ENCODE peak calls at places on chromosomes 2 and 18, in nine cellular contexts. K, Z, R, T, N, O, P, I and G are unnamed samples. For H3K4me1, the result is how much of the 10 kb centered on the place peaks cover.

GRCh38 chr18:73980289-73980979 is 167.2 kb downstream of the FBXO15 start:
- DNase-seq in N (no peak), I (peak), T (no peak), K (no peak), Z (no peak), R (peak), O (no peak), P (no peak), G (no peak)

GRCh38 chr18:71471963-71472725 is 1072.0 kb downstream of the CBLN2 start:
- DNase-seq in P (no peak), R (no peak), N (no peak), T (no peak), I (no peak), Z (no peak), K (no peak), O (no peak), G (no peak)

GRCh38 chr2:150596071-150596470 is 108.6 kb upstream of the RND3 start:
- DNase-seq in I (no peak), Z (no peak), N (no peak), P (no peak), R (no peak), K (no peak), O (no peak), T (no peak), G (no peak)

GRCh38 chr2:39932198-39932597 is 153.1 kb upstream of the THUMPD2 start:
- DNase-seq in I (no peak), N (no peak), P (no peak), R (no peak), O (no peak), K (no peak), T (no peak), Z (no peak), G (no peak)

GRCh38 chr18:12376034-12376717 is 851 bp downstream of the AFG3L2 start:
- DNase-seq in Z (peak), N (no peak), O (no peak), K (no peak), R (peak), T (peak), P (peak), I (no peak), G (no peak)

GRCh38 chr2:62547849-62548248 is 41.9 kb upstream of the TMEM17 start:
- DNase-seq in N (no peak), P (no peak), R (no peak), T (no peak), O (no peak), K (no peak), I (no peak), Z (no peak), G (no peak)

GRCh38 chr18:45596048-45596447 is 19.2 kb upstream of the SLC14A2 start:
- DNase-seq in Z (no peak), O (no peak), P (no peak), N (no peak), K (no peak), I (no peak), T (no peak), R (no peak), G (no peak)

GRCh38 chr2:37894601-37895000 is 30.5 kb upstream of the RMDN2 start:
- DNase-seq in T (no peak), Z (no peak), P (no peak), R (no peak), I (no peak), O (no peak), N (no peak), K (no peak), G (no peak)

GRCh38 chr2:120233292-120233691 is 10.1 kb upstream of the TMEM185B start:
- DNase-seq in N (no peak), T (no peak), P (no peak), K (no peak), I (no peak), Z (no peak), R (no peak), O (no peak), G (no peak)

GRCh38 chr2:46001741-46002506 is 295.3 kb upstream of the EPAS1 start:
- DNase-seq in P (no peak), R (no peak), I (no peak), T (no peak), N (no peak), K (no peak), O (no peak), Z (no peak), G (no peak)

GRCh38 chr2:127737892-127738291 is 36.6 kb downstream of the SFT2D3 start:
- DNase-seq in K (no peak), I (no peak), O (no peak), R (no peak), Z (no peak), T (no peak), N (no peak), P (no peak), G (no peak)

GRCh38 chr2:101348851-101349250 is 38.5 kb downstream of the CREG2 start:
- DNase-seq in O (no peak), I (no peak), N (no peak), K (no peak), P (no peak), R (no peak), Z (no peak), T (no peak), G (no peak)

GRCh38 chr18:7684357-7684756 is 117.2 kb downstream of the PTPRM start:
- DNase-seq in P (no peak), Z (no peak), T (no peak), K (no peak), N (no peak), I (no peak), O (no peak), R (no peak), G (no peak)

GRCh38 chr2:148533685-148534084 is 110.9 kb upstream of the EPC2 start:
- DNase-seq in K (no peak), N (no peak), R (no peak), Z (no peak), I (no peak), O (no peak), P (no peak), T (no peak), G (no peak)

GRCh38 chr2:157596992-157597681 is 31.5 kb downstream of the ACVR1C start:
- DNase-seq in P (no peak), I (peak), N (peak), R (peak), K (no peak), O (peak), T (peak), Z (peak), G (no peak)

GRCh38 chr18:49561377-49562193 is at the start of gene LIPG:
- DNase-seq in R (peak), P (peak), O (peak), K (no peak), I (peak), N (no peak), T (peak), Z (no peak), G (no peak)

GRCh38 chr18:46156838-46157237 is 52.7 kb downstream of the HAUS1 start:
- DNase-seq in R (no peak), T (no peak), O (no peak), I (no peak), N (no peak), K (no peak), P (no peak), Z (no peak), G (no peak)

GRCh38 chr2:170086751-170087150 is 91.2 kb upstream of the MYO3B start:
- DNase-seq in Z (no peak), P (no peak), N (no peak), T (no peak), K (no peak), I (no peak), O (no peak), R (no peak), G (no peak)

GRCh38 chr2:80238692-80239469 is 65.7 kb downstream of the LRRTM1 start:
- DNase-seq in R (peak), Z (no peak), O (no peak), N (no peak), K (no peak), I (peak), T (no peak), P (peak), G (no peak)

GRCh38 chr2:151391436-151391835 is 18.3 kb upstream of the RIF1 start:
- DNase-seq in P (no peak), I (no peak), K (no peak), R (no peak), N (no peak), Z (no peak), O (no peak), T (no peak), G (no peak)

GRCh38 chr18:9869713-9870430 is 15.9 kb upstream of the TXNDC2 start:
- DNase-seq in P (peak), N (no peak), I (peak), T (no peak), K (no peak), R (no peak), O (no peak), Z (no peak), G (no peak)

GRCh38 chr2:218984239-218985020 is 554 bp downstream of the FEV start:
- DNase-seq in N (no peak), O (no peak), K (no peak), T (no peak), Z (no peak), R (no peak), P (no peak), I (no peak), G (no peak)

GRCh38 chr18:74351354-74351753 is 35.7 kb downstream of the C18orf63 start:
- DNase-seq in O (no peak), T (no peak), K (no peak), R (no peak), P (no peak), N (no peak), I (no peak), Z (peak), G (no peak)

DNA sequence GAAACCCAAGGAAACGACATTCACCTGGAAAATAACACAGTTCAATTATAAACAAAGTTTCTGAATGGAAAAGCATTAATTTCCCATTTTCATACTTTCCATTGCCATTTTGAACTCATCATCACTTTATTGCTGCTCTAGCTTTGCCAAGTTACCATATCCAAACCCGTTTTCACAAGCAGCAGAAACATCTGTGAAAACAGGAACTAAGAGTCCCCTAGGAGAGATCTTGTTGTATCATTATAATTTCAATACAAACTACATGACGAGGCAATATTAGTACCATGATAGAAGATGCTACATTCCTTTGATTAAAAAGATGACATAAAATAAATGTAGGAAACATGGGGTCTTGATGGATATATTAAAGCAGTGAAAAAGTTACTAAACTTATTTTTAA is 597.0 kb upstream of the NRXN1 start:
- DNase-seq in I (no peak), Z (no peak), T (no peak), P (no peak), R (no peak), K (no peak), O (no peak), N (no peak), G (no peak)
- H3K4me1 ChIP-seq in I (under half), Z (under half), T (under half), P (under half), R (under half), K (under half), O (under half), N (under half), G (under half)

GRCh38 chr2:67670704-67671300 is 273.7 kb downstream of the ETAA1 start:
- DNase-seq in K (no peak), I (no peak), P (no peak), T (no peak), O (no peak), N (no peak), Z (no peak), R (no peak), G (no peak)
- H3K27ac ChIP-seq in K (no peak), I (no peak), P (no peak), T (no peak), O (no peak), N (no peak), Z (peak), R (no peak), G (no peak)

DNA sequence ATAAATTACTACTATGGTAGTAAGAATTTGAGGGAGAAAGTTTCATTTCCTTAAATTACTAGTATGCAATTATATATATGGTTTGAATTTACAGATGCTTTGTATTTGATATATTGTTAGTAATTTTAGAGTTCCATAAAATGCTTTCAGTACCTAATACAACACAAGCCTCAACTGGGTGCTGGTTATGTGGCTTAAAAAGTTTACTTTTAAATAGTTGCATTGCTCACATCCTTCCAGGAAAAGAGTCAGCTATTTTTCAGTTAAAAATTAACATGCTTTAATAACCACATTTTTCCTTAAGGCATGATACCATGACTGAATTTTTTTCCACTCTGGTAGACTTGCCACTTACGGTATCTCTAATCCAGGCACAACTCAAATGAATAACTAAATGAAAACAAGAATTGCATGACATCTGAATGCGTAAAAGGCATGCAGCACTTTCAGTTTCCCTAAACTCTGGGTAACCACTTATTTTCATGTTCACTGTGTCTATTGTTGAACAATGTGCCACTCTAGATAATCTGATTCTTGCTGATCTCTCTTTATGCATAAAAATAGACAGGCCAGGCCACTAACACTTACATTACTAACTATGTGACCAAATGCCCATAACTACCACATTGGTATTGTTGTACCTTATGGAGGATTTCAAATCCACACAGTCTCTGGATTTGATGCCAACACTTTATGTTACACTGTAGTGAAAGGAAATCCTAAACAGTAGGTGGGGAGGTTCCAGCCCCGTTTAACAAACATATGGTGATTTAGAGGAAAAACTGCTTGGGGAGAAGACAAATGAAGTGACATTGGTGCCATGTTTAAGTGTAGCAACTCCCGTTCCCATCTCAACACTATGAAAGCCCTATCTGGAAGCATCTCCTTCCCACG is 35.5 kb upstream of the SLC35F5 start:
- DNase-seq in T (no peak), R (no peak), I (no peak), O (no peak), P (no peak), N (no peak), Z (no peak), K (no peak), G (no peak)
- H3K4me3 ChIP-seq in T (no peak), R (no peak), I (no peak), O (no peak), P (no peak), N (no peak), Z (no peak), K (no peak), G (no peak)

GRCh38 chr2:16716051-16716450 is 50.4 kb upstream of the CYRIA start:
- DNase-seq in R (no peak), Z (peak), O (no peak), K (no peak), P (no peak), T (peak), N (no peak), I (no peak), G (no peak)
- H3K4me1 ChIP-seq in R (under half), Z (under half), O (under half), K (under half), P (under half), T (under half), N (under half), I (under half), G (under half)

GRCh38 chr2:171939058-171939753 is 16.9 kb downstream of the HAT1 start:
- DNase-seq in O (no peak), P (no peak), R (no peak), N (no peak), Z (no peak), I (no peak), T (no peak), K (no peak), G (no peak)

GRCh38 chr2:171941316-171941699 is 19.0 kb downstream of the HAT1 start:
- DNase-seq in T (no peak), K (no peak), N (no peak), P (no peak), O (no peak), Z (no peak), I (no peak), R (no peak), G (no peak)

GRCh38 chr2:171939754-171940093 is 17.5 kb downstream of the HAT1 start:
- DNase-seq in T (no peak), I (no peak), P (no peak), R (no peak), Z (no peak), N (no peak), O (no peak), K (no peak), G (no peak)

GRCh38 chr2:171943869-171944268 is 21.6 kb downstream of the HAT1 start:
- DNase-seq in N (no peak), P (no peak), I (no peak), O (no peak), R (no peak), T (no peak), K (no peak), Z (no peak), G (no peak)
- H3K27ac ChIP-seq in N (no peak), P (no peak), I (no peak), O (no peak), R (no peak), T (no peak), K (no peak), Z (no peak), G (no peak)

DNA sequence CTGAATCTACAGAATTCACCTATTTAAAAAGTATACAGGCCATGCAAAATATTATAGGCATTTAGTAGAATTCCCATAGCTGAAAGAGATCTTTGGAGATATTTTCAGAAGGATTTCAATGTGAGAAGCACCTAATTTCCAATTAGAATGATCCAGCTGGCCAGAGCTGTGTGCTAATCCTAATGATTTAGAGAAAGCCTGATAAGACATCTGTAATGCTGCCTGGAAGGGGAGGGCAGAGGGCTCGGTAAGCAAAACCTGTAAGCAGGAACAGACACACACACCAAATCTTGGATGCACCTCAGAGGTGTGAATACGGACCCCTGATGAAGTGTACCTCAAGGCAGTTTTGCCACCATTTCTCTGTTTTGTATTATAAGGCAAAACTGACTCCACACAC is 14.0 kb downstream of the SERTAD2 start:
- DNase-seq in P (no peak), N (no peak), O (no peak), I (no peak), K (no peak), T (no peak), R (no peak), Z (no peak), G (no peak)
- H3K4me3 ChIP-seq in P (no peak), N (no peak), O (no peak), I (no peak), K (no peak), T (no peak), R (no peak), Z (no peak), G (no peak)

DNA sequence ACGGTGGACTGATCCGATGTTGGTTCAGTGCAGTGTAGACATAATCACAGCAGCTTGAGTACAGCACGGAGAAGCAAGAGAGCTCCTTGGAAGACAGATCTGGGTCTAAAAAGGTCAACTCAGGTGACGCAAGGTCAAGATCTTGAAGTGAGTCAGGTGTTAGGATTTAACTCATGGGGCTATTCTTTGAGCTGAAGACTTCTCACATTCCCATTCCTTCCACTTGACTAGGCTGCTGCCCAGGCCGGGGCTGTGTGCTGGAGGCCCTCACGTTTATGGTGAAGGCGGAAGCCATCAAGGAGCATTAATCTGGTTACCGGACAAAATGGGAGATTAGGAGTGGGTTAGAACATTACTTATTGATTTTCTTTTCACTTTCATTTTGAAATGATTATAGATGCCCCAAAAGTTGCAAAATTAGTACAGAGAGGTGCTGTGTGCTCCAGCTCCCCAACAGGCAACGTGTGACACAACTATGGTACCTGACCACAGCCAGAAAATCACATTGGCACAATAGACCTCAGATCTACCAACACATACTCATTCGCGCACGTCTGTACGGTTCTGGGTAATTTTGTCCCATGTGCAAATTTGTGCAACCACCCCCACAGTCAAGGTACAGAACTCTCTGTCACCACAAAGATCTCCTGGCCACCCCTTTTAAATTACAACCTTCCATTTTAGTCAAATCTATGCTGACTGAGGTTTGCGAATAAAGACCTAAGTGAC is 77.6 kb upstream of the SEC11C start:
- DNase-seq in R (no peak), O (no peak), N (no peak), K (no peak), T (no peak), I (no peak), P (no peak), Z (no peak), G (no peak)
- H3K4me1 ChIP-seq in R (under half), O (under half), N (under half), K (under half), T (under half), I (under half), P (under half), Z (under half), G (under half)

DNA sequence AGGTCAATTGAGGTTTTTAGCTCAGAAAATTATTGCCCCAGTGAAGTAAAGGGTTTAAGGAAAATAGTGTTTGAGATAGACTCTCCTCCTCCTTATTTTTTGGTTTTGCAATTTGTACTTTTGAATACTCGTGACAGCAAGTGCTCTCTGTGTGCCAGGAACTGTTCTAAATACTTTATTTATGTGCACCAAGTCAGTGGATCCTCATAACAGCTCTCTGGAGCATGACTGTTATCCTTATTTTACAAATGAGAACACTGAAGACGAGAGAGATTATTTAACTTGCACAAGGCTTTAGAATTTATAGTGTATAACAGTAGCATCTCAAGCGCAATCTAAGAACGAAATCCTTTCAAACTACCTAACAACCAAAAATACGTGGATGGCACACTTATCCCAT is 24.7 kb downstream of the BABAM2 start:
- DNase-seq in Z (no peak), T (no peak), R (no peak), K (no peak), O (no peak), P (no peak), I (no peak), N (no peak), G (no peak)
- H3K27ac ChIP-seq in Z (no peak), T (peak), R (no peak), K (peak), O (no peak), P (no peak), I (peak), N (peak), G (no peak)